ENCODE peak calls at places on chromosomes 11 and 22, in nine cellular contexts. V, P, F, X, A, Y, B, W and Q are unnamed samples.

GRCh38 chr11:27420722-27421572 is 51.6 kb downstream of the LGR4 start:
- DNase-seq in V (no peak), P (no peak), B (no peak), A (no peak), F (no peak), Y (no peak), W (no peak), X (no peak), Q (no peak)

GRCh38 chr11:3808846-3809623 is 675 bp downstream of the PGAP2 start:
- DNase-seq in X (no peak), V (peak; percentile 65), Y (no peak), B (peak; percentile 80), A (peak; percentile 79), W (no peak), F (peak; percentile 29), P (peak; percentile 52), Q (no peak)

GRCh38 chr11:78798567-78799170 is 224.0 kb upstream of the NARS2 start:
- DNase-seq in V (peak; percentile 83), A (peak; percentile 24), B (peak; percentile 85), P (peak; percentile 78), W (peak; percentile 86), Y (peak; percentile 82), X (peak; percentile 75), F (no peak), Q (peak; percentile 72)

GRCh38 chr11:86456075-86456939 is 81.6 kb downstream of the CCDC81 start:
- DNase-seq in A (peak; percentile 71), Y (peak; percentile 92), P (peak; percentile 91), B (peak; percentile 89), V (peak; percentile 96), W (peak; percentile 93), F (peak; percentile 59), X (peak; percentile 90), Q (peak; percentile 82)

GRCh38 chr22:49692499-49693225 is 135.0 kb downstream of the BRD1 start:
- DNase-seq in B (no peak), F (no peak), W (no peak), Y (peak; percentile 53), A (no peak), X (no peak), V (no peak), P (no peak), Q (no peak)

GRCh38 chr11:8239056-8239455 is 24.6 kb downstream of the LMO1 start:
- DNase-seq in B (no peak), Y (no peak), W (no peak), P (no peak), X (no peak), F (no peak), V (no peak), A (no peak), Q (no peak)

GRCh38 chr11:72774499-72774898 is 19.3 kb downstream of the STARD10 start:
- DNase-seq in F (no peak), P (no peak), Y (no peak), B (no peak), W (no peak), A (no peak), V (no peak), X (no peak), Q (no peak)

GRCh38 chr11:110092577-110093406 is at the start of gene ZC3H12C:
- DNase-seq in X (peak; percentile 80), A (peak; percentile 75), Y (peak; percentile 91), F (no peak), B (peak; percentile 96), V (peak; percentile 88), P (peak; percentile 91), W (peak; percentile 81), Q (peak; percentile 81)

GRCh38 chr11:36254739-36255138 is 34.5 kb downstream of the COMMD9 start:
- DNase-seq in P (no peak), A (peak; percentile 56), B (peak; percentile 81), F (no peak), Y (no peak), X (no peak), W (no peak), V (no peak), Q (no peak)

GRCh38 chr22:20002661-20003060 is 14.0 kb downstream of the ARVCF start:
- DNase-seq in B (no peak), A (no peak), X (no peak), V (no peak), P (no peak), W (no peak), Y (no peak), F (no peak), Q (no peak)

GRCh38 chr11:64891880-64892279 is 13.5 kb upstream of the EHD1 start:
- DNase-seq in Y (no peak), V (no peak), F (no peak), X (no peak), B (no peak), P (no peak), W (no peak), A (no peak), Q (no peak)
- TF ChIP-seq CTCF in Y (no peak), V (no peak), F (no peak), X (no peak), B (no peak), P (no peak), W (no peak), A (no peak), Q (no peak)

DNA sequence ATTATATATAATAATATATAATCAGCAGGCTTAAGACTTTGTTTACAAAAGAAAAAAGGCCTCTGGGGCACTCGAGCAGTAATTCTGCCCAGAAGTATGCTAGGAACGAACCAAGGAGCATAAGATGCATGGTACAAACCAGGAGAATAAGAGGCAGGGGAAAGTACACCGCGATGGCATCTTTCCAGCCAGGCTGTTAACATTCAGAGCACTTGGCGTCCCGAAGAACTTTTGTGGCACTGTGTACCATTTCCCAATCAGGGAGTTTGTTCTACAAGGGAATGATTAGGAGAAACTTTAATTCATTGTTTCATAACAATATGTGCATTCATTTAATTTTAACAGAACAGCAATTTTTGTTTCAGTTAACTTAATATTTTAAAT is 125.1 kb downstream of the WT1 start:
- DNase-seq in X (no peak), P (no peak), A (no peak), V (no peak), B (no peak), Y (no peak), W (no peak), F (no peak), Q (no peak)
- H3K27ac ChIP-seq in X (no peak overlapping the region), P (no peak overlapping the region), A (no peak overlapping the region), V (no peak overlapping the region), B (no peak overlapping the region), Y (no peak overlapping the region), W (no peak overlapping the region), F (no peak overlapping the region), Q (no peak overlapping the region)

GRCh38 chr11:132307309-132308020 is 937.0 kb downstream of the NTM start:
- DNase-seq in F (no peak), W (no peak), X (no peak), A (no peak), B (no peak), Y (no peak), P (no peak), V (no peak), Q (no peak)
- TF ChIP-seq CTCF in F (no peak), W (no peak), X (no peak), A (no peak), B (no peak), Y (no peak), P (no peak), V (no peak), Q (no peak)

DNA sequence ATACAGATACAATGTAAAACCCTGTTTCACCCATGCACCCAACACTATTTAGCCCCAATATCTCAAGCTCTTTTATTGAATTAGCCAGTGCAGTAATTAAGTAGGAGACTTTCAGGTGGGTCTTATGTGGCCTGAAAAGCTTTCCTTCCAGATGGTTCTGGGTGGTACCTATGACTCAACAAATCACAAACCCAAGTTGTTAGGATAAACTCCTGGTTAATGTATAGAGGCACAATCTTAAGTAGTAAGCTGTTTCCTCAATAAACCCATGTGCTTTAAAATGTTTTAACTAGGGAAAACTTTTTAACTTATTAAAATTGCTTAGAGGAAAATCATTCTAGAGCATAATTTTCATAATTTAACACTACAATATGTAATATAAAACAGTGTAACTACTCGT is 13.2 kb downstream of the PRDM10 start:
- DNase-seq in F (no peak), X (no peak), W (no peak), Y (no peak), A (no peak), B (no peak), V (no peak), P (no peak), Q (no peak)
- H3K27ac ChIP-seq in F (no peak overlapping the region), X (no peak overlapping the region), W (no peak overlapping the region), Y (no peak overlapping the region), A (no peak overlapping the region), B (no peak overlapping the region), V (peak overlapping the region; percentile 42), P (no peak overlapping the region), Q (no peak overlapping the region)